ENCODE peak calls at places on chromosomes 5 and 9, in six cellular contexts. N, H, Z, U, D and P are unnamed samples.

GRCh38 chr9:87592554-87593394 is 95.1 kb downstream of the DAPK1 start:
- DNase-seq in U (peak; percentile 86), H (peak; percentile 78), Z (peak; percentile 74), D (no peak), N (no peak), P (no peak)

GRCh38 chr5:95081500-95082355 is 203.2 kb downstream of the MCTP1 start:
- DNase-seq in N (no peak), U (peak; percentile 67), D (no peak), Z (no peak), H (peak; percentile 68), P (no peak)

GRCh38 chr9:85223506-85224108 is 518.1 kb downstream of the AGTPBP1 start:
- DNase-seq in U (no peak), N (no peak), Z (no peak), H (peak; percentile 14), D (no peak), P (no peak)

GRCh38 chr5:41878598-41879305 is 8.5 kb upstream of the OXCT1 start:
- DNase-seq in U (no peak), D (no peak), Z (no peak), H (no peak), N (no peak), P (no peak)

GRCh38 chr5:175202461-175203065 is 241.4 kb downstream of the DRD1 start:
- DNase-seq in H (peak; percentile 39), D (no peak), U (peak; percentile 75), N (no peak), Z (peak; percentile 46), P (no peak)

GRCh38 chr5:41296066-41296465 is 82.7 kb upstream of the C6 start:
- DNase-seq in D (no peak), U (no peak), Z (no peak), H (no peak), N (no peak), P (no peak)

GRCh38 chr5:367358-368130 is 46.0 kb downstream of the AHRR start:
- DNase-seq in N (peak; percentile 4), D (no peak), H (peak; percentile 47), U (no peak), Z (no peak), P (no peak)

GRCh38 chr5:89315194-89315593 is 432.2 kb upstream of the MEF2C start:
- DNase-seq in H (no peak), N (peak; percentile 22), D (no peak), U (peak; percentile 53), Z (no peak), P (no peak)

GRCh38 chr9:130185494-130186005 is 13.3 kb downstream of the NCS1 start:
- DNase-seq in D (no peak), U (no peak), N (peak; percentile 35), H (peak; percentile 82), Z (peak; percentile 76), P (no peak)

GRCh38 chr5:61322738-61323429 is 9.2 kb upstream of the ZSWIM6 start:
- DNase-seq in D (no peak), U (peak; percentile 62), Z (no peak), H (peak; percentile 70), N (no peak), P (no peak)

GRCh38 chr9:34644766-34645314 is 1.6 kb upstream of the GALT start:
- DNase-seq in Z (no peak), D (no peak), N (no peak), H (no peak), U (no peak), P (no peak)

GRCh38 chr5:128695791-128696520 is 157.9 kb upstream of the FBN2 start:
- DNase-seq in D (no peak), Z (no peak), H (peak; percentile 17), N (no peak), U (no peak), P (no peak)

GRCh38 chr5:3222924-3223323 is 372.7 kb upstream of the IRX1 start:
- DNase-seq in N (no peak), U (no peak), H (no peak), Z (no peak), D (no peak), P (no peak)

GRCh38 chr9:36874921-36875320 is 159.1 kb downstream of the PAX5 start:
- DNase-seq in U (peak; percentile 47), H (peak; percentile 42), D (no peak), N (no peak), Z (no peak), P (no peak)

GRCh38 chr9:129834489-129835127 is 467 bp downstream of the C9orf78 start:
- DNase-seq in Z (no peak), H (no peak), D (peak; percentile 41), U (no peak), N (no peak), P (no peak)

GRCh38 chr9:104738452-104738851 is 9.0 kb upstream of the NIPSNAP3A start:
- DNase-seq in Z (no peak), H (no peak), D (no peak), N (no peak), U (no peak), P (no peak)

GRCh38 chr5:124734574-124735168 is 11.8 kb downstream of the ZNF608 start:
- DNase-seq in U (no peak), D (no peak), H (no peak), Z (no peak), N (no peak), P (no peak)

GRCh38 chr5:124744170-124744911 is 2.1 kb downstream of the ZNF608 start:
- DNase-seq in Z (no peak), U (peak; percentile 77), D (no peak), H (no peak), N (no peak), P (no peak)

GRCh38 chr9:86405926-86406325 is 51.7 kb upstream of the TUT7 start:
- DNase-seq in H (peak; percentile 83), U (peak; percentile 57), Z (no peak), N (no peak), D (no peak), P (no peak)

GRCh38 chr5:148394587-148395019 is 10.8 kb downstream of the FBXO38 start:
- DNase-seq in Z (no peak), D (no peak), N (no peak), U (no peak), H (no peak), P (no peak)

GRCh38 chr9:125460883-125461475 is 199.4 kb downstream of the GAPVD1 start:
- DNase-seq in D (no peak), H (peak; percentile 67), U (peak; percentile 68), Z (no peak), N (no peak), P (no peak)

GRCh38 chr9:35952526-35953191 is 5.3 kb downstream of the OR2S2 start:
- DNase-seq in U (no peak), Z (no peak), D (no peak), H (peak; percentile 45), N (no peak), P (no peak)

GRCh38 chr5:51495672-51496071 is 112.4 kb downstream of the ISL1 start:
- DNase-seq in Z (no peak), H (peak; percentile 87), U (no peak), D (no peak), N (no peak), P (no peak)

GRCh38 chr9:88387035-88387732 is 1.1 kb upstream of the SPIN1 start:
- DNase-seq in H (peak; percentile 57), D (no peak), U (peak; percentile 41), N (peak; percentile 30), Z (peak; percentile 38), P (no peak)

GRCh38 chr9:93267681-93268505 is 84.0 kb downstream of the WNK2 start:
- DNase-seq in D (no peak), U (no peak), Z (no peak), N (no peak), H (no peak), P (no peak)

GRCh38 chr5:178305801-178306200 is 73.2 kb upstream of the PHYKPL start:
- DNase-seq in Z (no peak), U (no peak), N (no peak), H (no peak), D (no peak), P (no peak)

GRCh38 chr5:104947061-104947460 is 1384.5 kb upstream of the NUDT12 start:
- DNase-seq in N (no peak), D (no peak), U (no peak), H (no peak), Z (no peak), P (no peak)